ENCODE peak calls at places on chromosome X, in ten cellular contexts. N is GM12865, X is AG10803, I is lower lobe of right lung, T is lung, F is fibroblast of mammary gland, L is GM20000, W is right atrium auricular region, Q is progenitor cell of endocrine pancreas, E is AG04450. O is an unnamed sample.

GRCh38 chrX:31706456-31706855 is 634.6 kb upstream of the FTHL17 start:
- DNase-seq in X (no peak), T (no peak), W (no peak), F (peak), N (no peak), L (no peak), Q (no peak), E (no peak), I (no peak), O (no peak)

GRCh38 chrX:8018916-8019315 is 91.7 kb upstream of the PNPLA4 start:
- DNase-seq in F (no peak), L (no peak), E (no peak), X (no peak), Q (no peak), N (no peak), W (no peak), T (no peak), I (no peak), O (no peak)

GRCh38 chrX:102846544-102847236 is 90.4 kb upstream of the RAB40AL start:
- DNase-seq in N (no peak), X (peak), F (peak), W (no peak), I (no peak), L (no peak), T (no peak), E (no peak), Q (no peak), O (no peak)

GRCh38 chrX:48833531-48834138 is 1.8 kb downstream of the PCSK1N start:
- DNase-seq in Q (no peak), W (no peak), T (no peak), N (no peak), F (no peak), I (no peak), L (peak), E (no peak), X (no peak), O (no peak)

GRCh38 chrX:12825801-12826200 is 34.6 kb downstream of the PRPS2 start:
- DNase-seq in L (no peak), T (no peak), I (no peak), N (no peak), F (no peak), W (no peak), X (no peak), Q (no peak), E (no peak), O (no peak)

GRCh38 chrX:48459483-48459882 is 10.6 kb downstream of the SLC38A5 start:
- DNase-seq in E (no peak), X (no peak), Q (no peak), I (no peak), L (no peak), N (no peak), F (no peak), W (peak), T (no peak), O (no peak)

GRCh38 chrX:1239681-1240142 is 27.3 kb upstream of the CRLF2 start:
- DNase-seq in X (no peak), N (peak), T (peak), Q (no peak), L (peak), I (peak), W (peak), E (no peak), F (no peak), O (peak)

GRCh38 chrX:17030092-17030491 is 83.6 kb downstream of the REPS2 start:
- DNase-seq in I (no peak), L (no peak), Q (no peak), E (no peak), F (no peak), N (no peak), T (no peak), X (no peak), W (no peak), O (no peak)

GRCh38 chrX:129522184-129523059 is 868 bp downstream of the SMARCA1 start:
- DNase-seq in Q (peak), N (no peak), X (peak), E (no peak), I (peak), T (peak), L (peak), W (no peak), F (peak), O (peak)

GRCh38 chrX:81378550-81378949 is 176.6 kb downstream of the SH3BGRL start:
- DNase-seq in I (no peak), W (no peak), F (no peak), X (no peak), E (no peak), N (no peak), T (no peak), L (no peak), Q (no peak), O (no peak)

GRCh38 chrX:78333521-78333920 is 6.1 kb upstream of the CYSLTR1 start:
- DNase-seq in F (no peak), N (peak), L (peak), E (no peak), X (no peak), W (no peak), I (no peak), T (no peak), Q (no peak), O (no peak)

GRCh38 chrX:53481816-53482485 is 47.8 kb upstream of the HSD17B10 start:
- DNase-seq in X (peak), T (peak), Q (peak), L (peak), E (peak), I (peak), N (peak), W (peak), F (peak), O (peak)

GRCh38 chrX:53479295-53479694 is 45.1 kb upstream of the HSD17B10 start:
- DNase-seq in W (no peak), I (no peak), X (no peak), T (no peak), L (no peak), E (no peak), Q (no peak), F (no peak), N (peak), O (no peak)

GRCh38 chrX:53476371-53476770 is 42.2 kb upstream of the HSD17B10 start:
- DNase-seq in Q (no peak), L (no peak), I (no peak), N (no peak), X (peak), W (no peak), E (no peak), F (peak), T (no peak), O (no peak)

GRCh38 chrX:53483838-53484420 is 49.8 kb upstream of the HSD17B10 start:
- DNase-seq in Q (no peak), I (no peak), W (no peak), N (no peak), F (peak), X (peak), T (no peak), E (peak), L (no peak), O (no peak)

GRCh38 chrX:53481093-53481492 is 46.9 kb upstream of the HSD17B10 start:
- DNase-seq in W (no peak), Q (no peak), I (no peak), T (no peak), L (no peak), F (no peak), N (peak), E (no peak), X (no peak), O (peak)
- TF ChIP-seq CTCF in W (no peak), Q (peak), I (peak), T (no peak), L (no peak), F (peak), N (peak), E (peak), X (peak), O (no peak)

GRCh38 chrX:119417842-119418241 is 18.7 kb downstream of the SLC25A43 start:
- DNase-seq in X (no peak), E (no peak), N (peak), W (no peak), F (peak), I (no peak), Q (no peak), L (no peak), T (no peak), O (no peak)
- TF ChIP-seq CTCF in X (peak), E (peak), N (no peak), W (no peak), F (peak), I (no peak), Q (no peak), L (no peak), T (no peak), O (no peak)

GRCh38 chrX:19543951-19544359 is 28.6 kb upstream of the MAP3K15 start:
- DNase-seq in L (no peak), T (no peak), W (no peak), I (no peak), X (no peak), N (no peak), Q (no peak), E (no peak), F (no peak), O (no peak)

GRCh38 chrX:19541196-19541595 is 25.9 kb upstream of the MAP3K15 start:
- DNase-seq in N (no peak), X (no peak), L (no peak), I (no peak), Q (no peak), W (no peak), T (no peak), F (no peak), E (no peak), O (no peak)

GRCh38 chrX:19543020-19543715 is 27.9 kb upstream of the MAP3K15 start:
- DNase-seq in N (no peak), I (no peak), X (no peak), E (no peak), F (no peak), T (no peak), Q (no peak), L (no peak), W (no peak), O (no peak)

GRCh38 chrX:19540076-19540475 is 24.8 kb upstream of the MAP3K15 start:
- DNase-seq in L (no peak), I (no peak), F (no peak), Q (no peak), X (no peak), T (no peak), N (no peak), E (no peak), W (no peak), O (no peak)

GRCh38 chrX:19541931-19542330 is 26.6 kb upstream of the MAP3K15 start:
- DNase-seq in W (no peak), X (no peak), N (no peak), F (no peak), L (no peak), Q (no peak), E (no peak), I (no peak), T (no peak), O (no peak)
- TF ChIP-seq CTCF in W (no peak), X (no peak), N (no peak), F (no peak), L (no peak), Q (no peak), E (no peak), I (no peak), T (no peak), O (no peak)

GRCh38 chrX:37752941-37753340 is 26.9 kb upstream of the CYBB start:
- DNase-seq in X (no peak), I (no peak), F (no peak), T (no peak), E (no peak), L (no peak), N (no peak), Q (no peak), W (no peak), O (no peak)
- TF ChIP-seq CTCF in X (no peak), I (no peak), F (no peak), T (no peak), E (no peak), L (no peak), N (no peak), Q (no peak), W (no peak), O (no peak)

GRCh38 chrX:9609987-9610386 is 145.1 kb downstream of the TBL1X start:
- DNase-seq in T (peak), F (no peak), W (no peak), L (no peak), X (no peak), Q (no peak), I (no peak), N (no peak), E (no peak), O (no peak)

GRCh38 chrX:9604908-9605306 is 140.0 kb downstream of the TBL1X start:
- DNase-seq in I (no peak), T (no peak), W (no peak), X (no peak), F (no peak), L (no peak), N (no peak), E (no peak), Q (no peak), O (no peak)

GRCh38 chrX:9606971-9607370 is 142.1 kb downstream of the TBL1X start:
- DNase-seq in X (no peak), T (no peak), Q (no peak), W (no peak), I (no peak), F (no peak), N (no peak), E (no peak), L (no peak), O (no peak)

GRCh38 chrX:9605484-9605883 is 140.6 kb downstream of the TBL1X start:
- DNase-seq in F (no peak), Q (no peak), N (no peak), L (no peak), W (no peak), X (no peak), I (no peak), T (no peak), E (no peak), O (no peak)

GRCh38 chrX:9604111-9604907 is 139.5 kb downstream of the TBL1X start:
- DNase-seq in L (no peak), W (peak), X (peak), N (no peak), I (no peak), Q (no peak), F (peak), E (no peak), T (no peak), O (no peak)
- TF ChIP-seq CTCF in L (no peak), W (no peak), X (no peak), N (no peak), I (no peak), Q (no peak), F (no peak), E (no peak), T (no peak), O (no peak)

GRCh38 chrX:121307441-121307840 is 260.0 kb downstream of the GLUD2 start:
- DNase-seq in I (no peak), T (no peak), X (peak), N (peak), L (peak), F (peak), Q (no peak), W (no peak), E (no peak), O (no peak)

GRCh38 chrX:121310820-121311219 is 263.4 kb downstream of the GLUD2 start:
- DNase-seq in N (no peak), E (no peak), W (no peak), F (no peak), Q (no peak), I (no peak), L (no peak), X (no peak), T (no peak), O (no peak)

DNA sequence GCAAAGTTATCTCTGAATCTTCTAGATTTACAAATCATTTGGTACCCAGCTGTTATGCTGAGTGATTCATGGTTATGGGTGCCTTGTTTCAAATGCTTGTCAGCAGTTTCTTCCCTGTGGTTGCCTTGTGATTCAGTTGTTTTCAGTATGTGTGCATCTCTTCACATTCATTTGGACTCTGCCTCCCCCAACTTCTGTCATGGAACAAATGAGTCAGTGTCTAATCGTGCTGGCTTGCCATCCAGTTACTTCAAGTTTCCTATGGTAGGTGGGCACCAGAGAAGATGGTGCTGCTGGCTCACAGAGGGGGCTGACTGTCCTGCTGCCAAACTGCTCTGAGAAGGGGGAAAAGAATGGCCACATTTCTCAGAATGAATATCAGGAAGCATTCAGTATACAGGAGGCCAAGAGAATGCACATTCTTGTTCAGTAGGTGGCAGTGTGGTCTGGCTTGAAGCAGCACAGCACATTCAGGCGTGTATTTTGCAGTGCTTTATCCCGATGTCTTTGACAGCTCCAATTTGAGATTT is 260.9 kb downstream of the GLUD2 start:
- DNase-seq in W (no peak), N (peak), I (no peak), F (peak), Q (no peak), E (no peak), L (peak), X (peak), T (no peak), O (peak)
- TF ChIP-seq CTCF in W (no peak), N (peak), I (peak), F (peak), Q (peak), E (no peak), L (peak), X (peak), T (peak), O (peak)

GRCh38 chrX:11408783-11409182 is 115.6 kb downstream of the AMELX start:
- DNase-seq in L (no peak), W (no peak), I (no peak), T (no peak), Q (no peak), F (no peak), E (no peak), N (no peak), X (no peak), O (no peak)
- TF ChIP-seq CTCF in L (no peak), W (no peak), I (no peak), T (no peak), Q (no peak), F (no peak), E (no peak), N (no peak), X (no peak), O (no peak)

GRCh38 chrX:135713795-135714194 is 356 bp downstream of the CT45A1 start:
- DNase-seq in Q (no peak), N (no peak), L (no peak), F (no peak), T (no peak), E (no peak), X (no peak), I (no peak), W (no peak), O (no peak)

GRCh38 chrX:135707880-135708279 is 5.6 kb upstream of the CT45A1 start:
- DNase-seq in X (no peak), F (peak), L (peak), Q (no peak), E (no peak), T (no peak), N (peak), W (no peak), I (no peak), O (peak)
- TF ChIP-seq CTCF in X (no peak), F (no peak), L (peak), Q (no peak), E (peak), T (no peak), N (peak), W (no peak), I (no peak), O (peak)

GRCh38 chrX:110536788-110537187 is 178.1 kb downstream of the RTL9 start:
- DNase-seq in Q (no peak), L (no peak), X (no peak), F (no peak), I (no peak), N (no peak), E (no peak), W (no peak), T (no peak), O (no peak)

GRCh38 chrX:110532527-110532926 is 173.9 kb downstream of the RTL9 start:
- DNase-seq in X (no peak), W (no peak), I (no peak), L (no peak), Q (no peak), N (no peak), E (no peak), F (peak), T (no peak), O (no peak)

DNA sequence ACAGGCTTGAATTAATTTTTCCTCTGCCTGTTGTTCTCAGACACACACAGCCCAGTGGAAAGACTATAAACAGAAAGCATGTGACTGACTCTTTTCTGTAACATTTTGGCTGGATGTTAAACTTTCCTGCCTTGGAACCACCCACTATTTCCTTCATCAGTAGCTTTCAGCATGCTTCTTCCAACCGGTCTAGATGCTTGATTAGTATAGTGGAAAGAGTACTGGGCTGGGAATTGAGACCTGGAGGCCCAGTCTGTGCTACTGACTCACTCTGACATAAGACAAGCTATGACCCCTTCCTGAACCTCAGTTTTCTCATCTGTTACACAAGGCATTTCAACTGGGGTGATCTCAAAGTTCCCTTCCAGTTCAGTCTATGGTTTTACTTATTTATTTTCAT is 173.2 kb downstream of the RTL9 start:
- DNase-seq in N (no peak), F (peak), Q (no peak), E (no peak), T (no peak), L (no peak), X (no peak), I (no peak), W (no peak), O (no peak)
- TF ChIP-seq CTCF in N (no peak), F (no peak), Q (no peak), E (no peak), T (no peak), L (no peak), X (no peak), I (no peak), W (no peak), O (no peak)